ENCODE peak calls at places on chromosomes 5 and 9, in four cellular contexts. One of them, this sample, is unnamed.

GRCh38 chr9:136488247-136489214 is 5.7 kb upstream of the SEC16A start:
- DNase-seq in gastrocnemius medialis: peak; percentile 33
- DNase-seq in GM23248: peak; percentile 54
- DNase-seq in activated B cell treated with CpG ODN at 0.5 μM for 24 hours: peak; percentile 74
- DNase-seq in this sample: no peak

GRCh38 chr5:57780306-57780958 is 297.8 kb upstream of the ACTBL2 start:
- DNase-seq in gastrocnemius medialis: no peak
- DNase-seq in GM23248: no peak
- DNase-seq in activated B cell treated with CpG ODN at 0.5 μM for 24 hours: no peak
- DNase-seq in this sample: no peak

GRCh38 chr5:103066346-103066745 is 53.6 kb downstream of the GIN1 start:
- DNase-seq in gastrocnemius medialis: no peak
- DNase-seq in GM23248: no peak
- DNase-seq in activated B cell treated with CpG ODN at 0.5 μM for 24 hours: no peak
- DNase-seq in this sample: no peak

GRCh38 chr5:82165740-82166530 is 112.2 kb downstream of the RPS23 start:
- DNase-seq in GM23248: peak; percentile 97
- DNase-seq in gastrocnemius medialis: peak; percentile 86
- DNase-seq in activated B cell treated with CpG ODN at 0.5 μM for 24 hours: no peak
- DNase-seq in this sample: peak; percentile 75

GRCh38 chr9:114370985-114371335 is 16.8 kb downstream of the AKNA start:
- DNase-seq in activated B cell treated with CpG ODN at 0.5 μM for 24 hours: no peak
- DNase-seq in gastrocnemius medialis: no peak
- DNase-seq in GM23248: no peak
- DNase-seq in this sample: no peak

GRCh38 chr5:10702040-10702629 is 58.9 kb downstream of the DAP start:
- DNase-seq in gastrocnemius medialis: no peak
- DNase-seq in GM23248: peak; percentile 89
- DNase-seq in activated B cell treated with CpG ODN at 0.5 μM for 24 hours: no peak
- DNase-seq in this sample: no peak

GRCh38 chr9:128419061-128419925 is 1.4 kb upstream of the CERCAM start:
- DNase-seq in GM23248: peak; percentile 67
- DNase-seq in gastrocnemius medialis: no peak
- DNase-seq in activated B cell treated with CpG ODN at 0.5 μM for 24 hours: no peak
- DNase-seq in this sample: peak; percentile 55

GRCh38 chr5:34475249-34475966 is 180.7 kb upstream of the RAI14 start:
- DNase-seq in gastrocnemius medialis: no peak
- DNase-seq in GM23248: no peak
- DNase-seq in activated B cell treated with CpG ODN at 0.5 μM for 24 hours: no peak
- DNase-seq in this sample: no peak

GRCh38 chr9:134641989-134642384 is 384 bp downstream of the COL5A1 start:
- DNase-seq in GM23248: no peak
- DNase-seq in gastrocnemius medialis: no peak
- DNase-seq in activated B cell treated with CpG ODN at 0.5 μM for 24 hours: no peak
- DNase-seq in this sample: no peak

GRCh38 chr9:85484235-85484634 is 257.5 kb downstream of the AGTPBP1 start:
- DNase-seq in GM23248: no peak
- DNase-seq in activated B cell treated with CpG ODN at 0.5 μM for 24 hours: no peak
- DNase-seq in gastrocnemius medialis: no peak
- DNase-seq in this sample: no peak

GRCh38 chr9:124257865-124258764 is at the start of gene NEK6:
- DNase-seq in activated B cell treated with CpG ODN at 0.5 μM for 24 hours: peak; percentile 56
- DNase-seq in gastrocnemius medialis: no peak
- DNase-seq in GM23248: peak; percentile 92
- DNase-seq in this sample: no peak

GRCh38 chr5:74556631-74557595 is 83.6 kb downstream of the ENC1 start:
- DNase-seq in GM23248: peak; percentile 65
- DNase-seq in gastrocnemius medialis: no peak
- DNase-seq in activated B cell treated with CpG ODN at 0.5 μM for 24 hours: no peak
- DNase-seq in this sample: no peak

GRCh38 chr5:149264432-149265069 is 7.1 kb upstream of the AFAP1L1 start:
- DNase-seq in gastrocnemius medialis: no peak
- DNase-seq in GM23248: peak; percentile 13
- DNase-seq in activated B cell treated with CpG ODN at 0.5 μM for 24 hours: no peak
- DNase-seq in this sample: no peak

GRCh38 chr5:168269950-168270349 is 21.5 kb upstream of the WWC1 start:
- DNase-seq in GM23248: no peak
- DNase-seq in gastrocnemius medialis: no peak
- DNase-seq in activated B cell treated with CpG ODN at 0.5 μM for 24 hours: no peak
- DNase-seq in this sample: no peak

GRCh38 chr5:79795764-79796398 is 106.2 kb downstream of the CMYA5 start:
- DNase-seq in activated B cell treated with CpG ODN at 0.5 μM for 24 hours: no peak
- DNase-seq in gastrocnemius medialis: peak; percentile 23
- DNase-seq in GM23248: peak; percentile 23
- DNase-seq in this sample: no peak

GRCh38 chr5:72559866-72560766 is 52.9 kb upstream of the ZNF366 start:
- DNase-seq in activated B cell treated with CpG ODN at 0.5 μM for 24 hours: no peak
- DNase-seq in GM23248: no peak
- DNase-seq in gastrocnemius medialis: no peak
- DNase-seq in this sample: no peak

GRCh38 chr5:1648806-1649205 is 125.0 kb upstream of the LPCAT1 start:
- DNase-seq in GM23248: peak; percentile 82
- DNase-seq in activated B cell treated with CpG ODN at 0.5 μM for 24 hours: no peak
- DNase-seq in gastrocnemius medialis: no peak
- DNase-seq in this sample: no peak

GRCh38 chr5:106312360-106312759 is 1358.4 kb downstream of the EFNA5 start:
- DNase-seq in activated B cell treated with CpG ODN at 0.5 μM for 24 hours: no peak
- DNase-seq in gastrocnemius medialis: no peak
- DNase-seq in GM23248: peak; percentile 43
- DNase-seq in this sample: no peak

GRCh38 chr5:42948961-42949347 is 91.2 kb downstream of the ANXA2R start:
- DNase-seq in activated B cell treated with CpG ODN at 0.5 μM for 24 hours: no peak
- DNase-seq in gastrocnemius medialis: no peak
- DNase-seq in GM23248: peak; percentile 4
- DNase-seq in this sample: no peak

GRCh38 chr5:20678814-20679298 is 690.9 kb upstream of the CDH18 start:
- DNase-seq in gastrocnemius medialis: no peak
- DNase-seq in GM23248: peak; percentile 90
- DNase-seq in activated B cell treated with CpG ODN at 0.5 μM for 24 hours: no peak
- DNase-seq in this sample: no peak

GRCh38 chr9:109166771-109167601 is at the start of gene FRRS1L:
- DNase-seq in GM23248: peak; percentile 27
- DNase-seq in gastrocnemius medialis: no peak
- DNase-seq in activated B cell treated with CpG ODN at 0.5 μM for 24 hours: no peak
- DNase-seq in this sample: peak; percentile 29